ENCODE peak calls at places on chromosomes 13 and 19, in ten cellular contexts. S, M, A, O, C, R, X, D, U and F are unnamed samples.
A peak's percentile ranks its signal among the peaks of the same experiment; 100 is the strongest.

GRCh38 chr19:14015454-14016035 is 9.4 kb upstream of the RFX1 start:
- DNase-seq in C (no peak), X (no peak), S (no peak), D (no peak), U (no peak), M (peak; percentile 5), A (no peak), R (no peak), O (no peak), F (no peak)

GRCh38 chr13:79307866-79308298 is 98.2 kb downstream of the RBM26 start:
- DNase-seq in S (no peak), M (no peak), X (no peak), D (peak; percentile 19), C (peak; percentile 61), O (peak; percentile 4), R (no peak), A (no peak), U (no peak), F (no peak)

GRCh38 chr13:74771964-74772363 is 637.8 kb upstream of the KLF12 start:
- DNase-seq in A (no peak), D (peak; percentile 87), R (peak; percentile 32), S (no peak), X (no peak), U (no peak), O (no peak), M (no peak), C (peak; percentile 87), F (no peak)

GRCh38 chr19:19205416-19206410 is 2.5 kb upstream of the NR2C2AP start:
- DNase-seq in C (no peak), O (no peak), U (no peak), A (peak; percentile 12), D (no peak), S (no peak), M (no peak), R (no peak), X (no peak), F (no peak)

GRCh38 chr19:17305211-17305516 is 508 bp upstream of the MRPL34 start:
- DNase-seq in X (no peak), M (peak; percentile 98), S (no peak), U (no peak), R (no peak), A (no peak), D (no peak), C (no peak), O (no peak), F (no peak)

GRCh38 chr13:50334092-50334778 is 319.0 kb downstream of the KCNRG start:
- DNase-seq in S (no peak), U (peak; percentile 61), A (no peak), O (no peak), M (no peak), D (no peak), C (no peak), R (no peak), X (no peak), F (no peak)

GRCh38 chr19:49875801-49876421 is 1.2 kb downstream of the AKT1S1 start:
- DNase-seq in C (peak; percentile 29), D (peak; percentile 63), R (peak; percentile 53), M (peak; percentile 75), S (no peak), O (peak; percentile 42), X (peak; percentile 55), A (peak; percentile 65), U (peak; percentile 86), F (no peak)

GRCh38 chr19:28482221-28482620 is 730.7 kb downstream of the UQCRFS1 start:
- DNase-seq in O (no peak), U (no peak), D (no peak), M (no peak), C (no peak), X (no peak), S (no peak), A (no peak), R (no peak), F (no peak)

GRCh38 chr19:6979341-6979740 is 41.9 kb downstream of the MBD3L2B start:
- DNase-seq in D (no peak), C (no peak), A (no peak), R (no peak), S (no peak), M (no peak), U (no peak), X (no peak), O (no peak), F (no peak)

GRCh38 chr13:98751397-98752110 is 918 bp downstream of the SLC15A1 start:
- DNase-seq in R (peak; percentile 34), C (peak; percentile 5), S (no peak), O (no peak), D (peak; percentile 26), A (no peak), U (no peak), M (no peak), X (no peak), F (no peak)

GRCh38 chr19:4988770-4989251 is 19.9 kb downstream of the KDM4B start:
- DNase-seq in O (no peak), R (peak; percentile 82), S (no peak), C (peak; percentile 88), A (peak; percentile 23), M (no peak), U (no peak), D (peak; percentile 92), X (no peak), F (no peak)

GRCh38 chr13:50268500-50268899 is 253.3 kb downstream of the KCNRG start:
- DNase-seq in D (no peak), C (peak; percentile 5), R (peak; percentile 13), A (no peak), O (no peak), S (no peak), M (no peak), U (no peak), X (no peak), F (no peak)

GRCh38 chr19:22530042-22530441 is 104.1 kb upstream of the ZNF492 start:
- DNase-seq in D (no peak), U (no peak), S (no peak), O (no peak), A (no peak), X (no peak), R (no peak), C (no peak), M (no peak), F (no peak)

GRCh38 chr13:67880916-67881315 is 650.8 kb upstream of the PCDH9 start:
- DNase-seq in A (no peak), U (no peak), D (no peak), O (no peak), R (no peak), X (no peak), S (no peak), C (no peak), M (no peak), F (no peak)

GRCh38 chr13:36193151-36193855 is 21.1 kb downstream of the SOHLH2 start:
- DNase-seq in M (no peak), R (no peak), D (peak; percentile 42), A (no peak), X (no peak), O (no peak), C (no peak), S (no peak), U (no peak), F (no peak)

GRCh38 chr13:21850013-21851006 is 179.4 kb downstream of the FGF9 start:
- DNase-seq in C (peak; percentile 54), S (no peak), U (no peak), M (no peak), D (no peak), X (no peak), R (no peak), O (no peak), A (no peak), F (no peak)

GRCh38 chr19:56324425-56324824 is 9.8 kb upstream of the ZSCAN5A start:
- DNase-seq in C (no peak), R (no peak), S (no peak), A (no peak), D (no peak), O (no peak), X (no peak), U (no peak), M (no peak), F (no peak)

GRCh38 chr19:271856-272255 is 19.3 kb downstream of the PLPP2 start:
- DNase-seq in A (no peak), D (no peak), R (no peak), M (no peak), X (no peak), C (no peak), O (no peak), U (no peak), S (no peak), F (no peak)

GRCh38 chr13:99656843-99657506 is 155.7 kb downstream of the TM9SF2 start:
- DNase-seq in M (no peak), X (peak; percentile 8), O (no peak), A (no peak), U (no peak), D (no peak), R (no peak), C (no peak), S (no peak), F (no peak)

GRCh38 chr13:113001251-113002140 is 32.5 kb downstream of the MCF2L start:
- DNase-seq in D (peak; percentile 55), C (peak; percentile 3), M (peak; percentile 74), U (no peak), R (peak; percentile 28), S (no peak), A (peak; percentile 51), O (no peak), X (no peak), F (peak; percentile 82)

GRCh38 chr19:38839816-38840582 is 8.4 kb upstream of the ECH1 start:
- DNase-seq in O (no peak), U (peak; percentile 14), C (peak; percentile 40), R (no peak), S (no peak), D (peak; percentile 37), A (no peak), X (no peak), M (no peak), F (no peak)

GRCh38 chr19:17952041-17952976 is 14.6 kb upstream of the KCNN1 start:
- DNase-seq in D (no peak), M (no peak), X (no peak), O (no peak), U (no peak), A (no peak), S (no peak), C (no peak), R (no peak), F (no peak)

GRCh38 chr13:90485441-90485840 is 862.0 kb upstream of the MIR17HG start:
- DNase-seq in D (peak; percentile 87), R (peak; percentile 0), M (no peak), A (no peak), U (no peak), C (peak; percentile 65), O (no peak), X (no peak), S (no peak), F (no peak)

GRCh38 chr13:33227927-33228644 is 57.5 kb downstream of the STARD13 start:
- DNase-seq in U (no peak), M (no peak), R (no peak), D (no peak), O (no peak), A (no peak), S (no peak), X (no peak), C (no peak), F (no peak)

GRCh38 chr13:24670174-24670573 is 10.0 kb upstream of the ATP12A start:
- DNase-seq in A (no peak), U (no peak), S (no peak), R (no peak), M (no peak), C (no peak), O (no peak), D (no peak), X (no peak), F (no peak)

GRCh38 chr13:98275711-98276171 is 98.7 kb upstream of the RNF113B start:
- DNase-seq in X (no peak), S (no peak), R (no peak), D (peak; percentile 43), M (no peak), C (no peak), O (no peak), A (no peak), U (no peak), F (no peak)

GRCh38 chr13:48320396-48320790 is 16.8 kb downstream of the RB1 start:
- DNase-seq in S (no peak), M (no peak), X (no peak), O (no peak), C (no peak), A (no peak), U (no peak), D (no peak), R (no peak), F (no peak)

GRCh38 chr13:96112936-96113335 is 23.0 kb downstream of the HS6ST3 start:
- DNase-seq in O (no peak), U (no peak), C (no peak), A (no peak), S (no peak), R (no peak), M (no peak), D (no peak), X (no peak), F (no peak)